ENCODE peak calls at places on chromosomes 6 and 20, in eight cellular contexts. Z is heart right ventricle; P is IMR-90; H is cardiac muscle cell; I is adrenal gland; W is psoas muscle; Q is CD8-positive, alpha-beta memory T cell; C is spleen. Y is an unnamed sample. For H3K9me3, the result is how much of the 10 kb centered on the place peaks cover.

GRCh38 chr20:63736893-63737689 is 627 bp downstream of the LIME1 start:
- DNase-seq in P (no peak), H (no peak), Z (no peak), I (peak), C (peak), Q (peak), W (no peak), Y (no peak)

GRCh38 chr6:75176076-75176582 is 29.7 kb downstream of the COL12A1 start:
- DNase-seq in Z (no peak), C (no peak), H (no peak), I (no peak), W (no peak), Q (no peak), P (no peak), Y (no peak)

GRCh38 chr6:12138377-12138776 is 126.3 kb downstream of the HIVEP1 start:
- DNase-seq in I (no peak), Q (peak), W (no peak), H (no peak), Z (no peak), P (no peak), C (no peak), Y (no peak)

GRCh38 chr6:41591859-41592502 is 45.8 kb downstream of the FOXP4 start:
- DNase-seq in C (peak), H (peak), W (peak), Z (peak), Q (peak), P (peak), I (peak), Y (peak)

GRCh38 chr20:1912056-1912455 is 16.8 kb downstream of the SIRPA start:
- DNase-seq in H (no peak), W (no peak), Q (no peak), Z (peak), I (no peak), C (no peak), P (no peak), Y (no peak)

GRCh38 chr6:53327017-53327395 is 21.7 kb downstream of the ELOVL5 start:
- DNase-seq in H (no peak), P (peak), C (no peak), Q (no peak), Z (no peak), W (no peak), I (peak), Y (no peak)

GRCh38 chr6:125253881-125254280 is 47.9 kb downstream of the HDDC2 start:
- DNase-seq in P (no peak), C (no peak), I (no peak), W (no peak), Q (no peak), Z (no peak), H (no peak), Y (no peak)

GRCh38 chr6:30570760-30571084 is 520 bp upstream of the ABCF1 start:
- DNase-seq in W (no peak), Q (no peak), C (no peak), I (peak), Z (peak), P (no peak), H (no peak), Y (no peak)

GRCh38 chr6:38188677-38189335 is 369.3 kb downstream of the ZFAND3 start:
- DNase-seq in I (no peak), W (no peak), H (no peak), Q (no peak), P (no peak), Z (no peak), C (peak), Y (no peak)

GRCh38 chr20:63508072-63508768 is 9.3 kb upstream of the EEF1A2 start:
- DNase-seq in H (no peak), W (no peak), Z (no peak), Q (no peak), I (no peak), C (no peak), P (no peak), Y (no peak)

GRCh38 chr20:63702751-63703470 is 4.9 kb downstream of the ARFRP1 start:
- DNase-seq in Q (no peak), I (no peak), C (no peak), Z (no peak), W (no peak), H (no peak), P (no peak), Y (no peak)

GRCh38 chr6:34465551-34466241 is at the start of gene PACSIN1:
- DNase-seq in Q (peak), Z (peak), P (no peak), C (peak), H (peak), W (no peak), I (peak), Y (no peak)

GRCh38 chr20:39839406-39840119 is 849.5 kb downstream of the MAFB start:
- DNase-seq in H (no peak), C (no peak), P (no peak), I (no peak), Q (no peak), W (no peak), Z (no peak), Y (no peak)

GRCh38 chr6:42007753-42008528 is 42.4 kb upstream of the TAF8 start:
- DNase-seq in P (no peak), Z (no peak), C (peak), H (no peak), W (no peak), I (peak), Q (peak), Y (no peak)

GRCh38 chr6:21987501-21987957 is 309.3 kb downstream of the PRL start:
- DNase-seq in Z (peak), W (peak), C (no peak), P (peak), Q (no peak), H (peak), I (peak), Y (no peak)

GRCh38 chr6:84763397-84764331 is 734 bp downstream of the TBX18 start:
- DNase-seq in I (peak), Z (peak), C (no peak), Q (no peak), H (peak), W (peak), P (peak), Y (no peak)

GRCh38 chr6:155050311-155050710 is 55.2 kb downstream of the TIAM2 start:
- DNase-seq in P (peak), W (no peak), I (no peak), Q (peak), C (no peak), Z (no peak), H (no peak), Y (no peak)

GRCh38 chr20:95215-95614 is 7.7 kb downstream of the DEFB125 start:
- DNase-seq in Z (no peak), W (no peak), C (no peak), Q (no peak), P (no peak), H (no peak), I (no peak), Y (no peak)
- H3K9me3 ChIP-seq in Z (under half), W (under half), C (under half), Q (under half), P (under half), H (under half), I (under half), Y (under half)

GRCh38 chr6:39378175-39378889 is 55.8 kb upstream of the KCNK16 start:
- DNase-seq in P (no peak), C (no peak), W (no peak), H (no peak), I (no peak), Q (no peak), Z (no peak), Y (no peak)
- H3K9me3 ChIP-seq in P (under half), C (under half), W (under half), H (under half), I (under half), Q (under half), Z (under half), Y (under half)

GRCh38 chr20:55242853-55243252 is 762.5 kb downstream of the CBLN4 start:
- DNase-seq in Z (no peak), H (no peak), I (no peak), Q (no peak), C (no peak), W (no peak), P (no peak), Y (no peak)
- H3K9me3 ChIP-seq in Z (under half), H (under half), I (under half), Q (under half), C (under half), W (under half), P (under half), Y (under half)

DNA sequence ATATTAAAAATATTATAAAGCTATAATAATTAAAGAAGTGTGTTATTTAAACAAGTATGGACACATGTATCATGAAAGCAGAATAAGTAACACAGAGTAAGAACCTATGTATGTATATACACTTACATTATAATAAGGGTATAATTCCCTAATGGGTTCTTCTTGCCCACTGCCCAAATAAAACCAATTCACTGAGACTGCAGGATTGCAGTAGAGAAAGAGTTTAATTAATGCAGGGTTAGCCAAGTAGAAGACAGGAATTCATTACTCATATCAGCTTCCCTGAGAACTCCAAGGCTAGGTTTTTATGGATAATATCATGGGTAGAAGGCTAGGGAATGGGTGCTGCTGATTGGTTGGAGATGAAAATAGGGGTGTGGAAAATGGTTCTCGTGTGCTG is 53.8 kb upstream of the SAMD3 start:
- DNase-seq in P (no peak), C (no peak), W (no peak), I (no peak), H (no peak), Z (no peak), Q (no peak), Y (no peak)
- H3K9me3 ChIP-seq in P (under half), C (half or more), W (under half), I (under half), H (under half), Z (under half), Q (under half), Y (under half)

Y was measured in esophagus muscularis mucosa.